ENCODE peak calls at places on chromosomes 13 and 19, in six cellular contexts. Z is SK-N-SH, E is PC-3, R is GM23248, W is colonic mucosa, V is K562. Y is an unnamed sample.

GRCh38 chr13:42495256-42495655 is 78.7 kb upstream of the TNFSF11 start:
- DNase-seq in Z (no peak), W (no peak), V (no peak), E (peak), R (peak), Y (no peak)

GRCh38 chr19:47713046-47714021 is at the start of gene EHD2:
- DNase-seq in E (no peak), Z (peak), R (peak), V (peak), W (peak), Y (no peak)

GRCh38 chr19:8638078-8638619 is 7.7 kb downstream of the NFILZ start:
- DNase-seq in W (no peak), R (no peak), Z (no peak), E (peak), V (no peak), Y (no peak)

GRCh38 chr19:1259206-1259872 is 9.8 kb upstream of the CIRBP start:
- DNase-seq in R (peak), V (no peak), Z (peak), W (peak), E (peak), Y (no peak)

GRCh38 chr13:66425741-66426140 is 804.4 kb downstream of the PCDH9 start:
- DNase-seq in V (no peak), Z (no peak), E (no peak), R (no peak), W (no peak), Y (no peak)

GRCh38 chr19:10432736-10433130 is 12.4 kb downstream of the PDE4A start:
- DNase-seq in E (no peak), R (no peak), W (no peak), Z (no peak), V (no peak), Y (no peak)

GRCh38 chr19:31610036-31610435 is 260.8 kb upstream of the TSHZ3 start:
- DNase-seq in V (no peak), R (no peak), W (no peak), Z (no peak), E (no peak), Y (no peak)

GRCh38 chr19:54271106-54271505 is 9.8 kb downstream of the LILRB2 start:
- DNase-seq in R (no peak), W (no peak), E (no peak), Z (no peak), V (no peak), Y (no peak)

GRCh38 chr19:35534803-35535480 is 1.7 kb downstream of the GAPDHS start:
- DNase-seq in W (no peak), E (no peak), Z (no peak), V (no peak), R (no peak), Y (no peak)

GRCh38 chr13:85255978-85256377 is 543.2 kb downstream of the SLITRK6 start:
- DNase-seq in Z (no peak), E (no peak), W (no peak), R (no peak), V (no peak), Y (no peak)

GRCh38 chr19:35731779-35732405 is 10.4 kb downstream of the IGFLR1 start:
- DNase-seq in R (no peak), W (no peak), E (no peak), Z (no peak), V (no peak), Y (no peak)

GRCh38 chr19:35959040-35959967 is 23.1 kb downstream of the LRFN3 start:
- DNase-seq in Z (peak), R (peak), E (no peak), W (no peak), V (peak), Y (no peak)

GRCh38 chr13:103351035-103351828 is 285.0 kb upstream of the SLC10A2 start:
- DNase-seq in E (peak), V (no peak), W (no peak), R (no peak), Z (no peak), Y (peak)

GRCh38 chr13:36163809-36164308 is 32.7 kb upstream of the DCLK1 start:
- DNase-seq in V (no peak), R (peak), Z (peak), E (peak), W (peak), Y (no peak)

GRCh38 chr13:25225970-25226369 is 53.9 kb upstream of the AMER2 start:
- DNase-seq in Z (no peak), E (no peak), R (no peak), W (no peak), V (no peak), Y (no peak)

GRCh38 chr13:83216521-83217245 is 665.6 kb downstream of the SLITRK1 start:
- DNase-seq in Z (no peak), E (no peak), W (no peak), R (peak), V (no peak), Y (peak)

DNA sequence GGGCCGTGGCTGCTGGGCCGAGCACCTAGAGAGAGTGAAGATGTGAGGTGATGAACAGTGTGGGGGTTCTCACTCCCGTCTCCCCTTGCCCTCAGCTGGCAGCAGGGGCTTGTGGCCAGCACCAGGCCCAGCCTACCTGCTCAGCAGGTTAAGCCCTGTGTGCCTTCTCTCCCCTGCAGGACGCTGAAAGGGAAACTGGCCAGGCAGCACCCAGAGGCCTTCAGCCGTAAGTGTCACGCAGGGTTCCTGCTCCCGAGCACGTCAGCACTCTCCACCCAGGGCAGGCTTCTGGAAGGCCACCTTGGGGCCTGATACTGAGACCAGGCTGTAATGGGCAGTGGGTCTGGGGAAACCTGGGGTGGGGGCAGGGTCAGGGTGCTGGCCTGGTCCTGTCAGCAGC is 4.7 kb upstream of the UBA52 start:
- DNase-seq in R (no peak), Z (no peak), E (no peak), V (no peak), W (no peak), Y (no peak)
- H3K9ac ChIP-seq in R (no peak), Z (no peak), E (no peak), V (no peak), W (no peak), Y (no peak)

DNA sequence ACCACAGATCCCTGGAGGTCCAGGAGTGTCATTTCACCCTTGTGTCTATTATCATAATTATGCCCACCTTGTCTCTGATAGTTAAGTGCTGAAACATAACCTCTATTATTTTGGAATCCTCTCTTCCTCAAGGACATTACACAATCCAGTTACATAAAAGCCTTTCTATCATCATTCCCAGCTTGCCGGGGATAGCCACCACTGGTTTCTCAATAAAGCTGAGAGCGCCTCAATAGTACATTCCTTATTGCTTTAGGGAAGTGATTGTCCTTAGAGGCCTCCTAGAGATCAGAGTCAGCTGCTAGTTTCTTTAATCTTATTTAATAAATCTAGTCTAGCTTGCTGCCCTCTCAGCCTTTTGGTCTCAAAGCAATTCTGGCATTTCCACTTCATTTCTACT is 490.0 kb upstream of the ATXN8OS start:
- DNase-seq in E (no peak), Z (no peak), W (no peak), V (no peak), R (no peak), Y (no peak)
- H3K9ac ChIP-seq in E (no peak), Z (no peak), W (no peak), V (no peak), R (no peak), Y (no peak)

GRCh38 chr19:39416152-39416551 is 3.7 kb downstream of the PLEKHG2 start:
- DNase-seq in Z (no peak), E (no peak), R (no peak), V (no peak), W (no peak), Y (no peak)
- H3K9ac ChIP-seq in Z (no peak), E (no peak), R (no peak), V (no peak), W (no peak), Y (no peak)

GRCh38 chr13:110305949-110306339 is 1.0 kb downstream of the COL4A1 start:
- DNase-seq in E (peak), Z (no peak), R (peak), W (no peak), V (no peak), Y (no peak)
- H3K9ac ChIP-seq in E (peak), Z (peak), R (peak), W (no peak), V (no peak), Y (peak)

GRCh38 chr19:48837081-48837524 is 812 bp upstream of the HSD17B14 start:
- DNase-seq in W (peak), Z (peak), V (no peak), E (peak), R (peak), Y (peak)
- H3K9ac ChIP-seq in W (peak), Z (peak), V (no peak), E (no peak), R (peak), Y (peak)

DNA sequence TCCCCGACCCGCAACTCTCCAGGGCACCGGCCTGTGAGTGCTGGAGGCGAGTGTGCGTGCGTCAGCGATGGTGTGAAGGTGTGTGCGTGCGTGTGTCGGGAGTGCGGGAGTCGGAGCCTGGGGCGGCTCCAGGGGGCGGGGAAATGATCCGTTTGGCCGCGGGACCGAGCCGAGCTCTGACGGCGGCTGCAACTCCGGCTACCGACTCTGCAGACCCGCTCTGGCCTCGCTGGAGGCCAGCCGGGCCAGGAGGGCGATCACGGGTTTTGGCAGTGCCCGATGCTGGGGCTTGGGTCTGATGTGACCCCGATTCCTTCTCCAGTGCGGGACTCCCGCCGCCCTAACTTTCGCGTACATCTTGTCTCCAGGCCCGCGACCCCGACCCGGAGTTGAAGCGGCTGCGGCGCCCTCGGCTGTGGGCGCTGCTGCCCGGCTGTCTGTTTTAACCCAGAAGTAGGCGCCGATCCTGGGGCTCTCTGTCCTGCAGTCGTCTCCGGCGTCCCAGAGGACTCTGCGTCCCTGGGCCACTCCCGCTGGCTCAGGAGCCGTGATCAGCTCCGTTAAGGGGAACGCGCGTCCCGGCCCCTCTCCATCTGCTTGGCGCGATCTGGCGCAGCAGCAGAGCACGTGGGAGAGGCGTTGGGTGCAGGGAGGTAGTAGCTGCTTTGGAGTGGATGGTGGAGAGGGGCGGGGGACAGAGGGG is 1.2 kb downstream of the CHST8 start:
- DNase-seq in V (no peak), Z (peak), E (no peak), R (peak), W (no peak), Y (no peak)
- H3K9ac ChIP-seq in V (no peak), Z (no peak), E (no peak), R (no peak), W (no peak), Y (peak)

GRCh38 chr13:46478641-46479040 is 74.3 kb upstream of the LRCH1 start:
- DNase-seq in E (no peak), W (no peak), V (no peak), R (peak), Z (no peak), Y (no peak)
- H3K9ac ChIP-seq in E (no peak), W (no peak), V (no peak), R (no peak), Z (no peak), Y (no peak)

DNA sequence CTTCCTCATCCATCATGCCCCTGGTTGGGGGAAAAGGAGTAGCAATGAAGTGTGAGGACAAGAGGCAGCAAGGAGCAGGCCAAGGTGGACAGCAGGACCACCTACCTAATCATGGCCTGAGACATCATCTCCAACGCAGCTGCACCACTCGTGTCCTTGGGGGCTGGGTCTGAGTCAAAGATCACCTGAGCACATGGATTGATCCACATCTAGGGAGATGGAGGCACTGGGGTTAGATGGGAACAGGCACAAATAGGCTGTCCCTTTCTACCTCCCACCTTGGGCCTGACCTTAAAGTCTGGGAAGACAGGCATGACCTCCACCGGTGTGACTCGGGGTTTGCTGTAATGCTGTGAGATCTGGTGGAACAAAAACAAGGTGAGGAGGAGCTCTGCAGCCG is 2.2 kb downstream of the PAF1 start:
- DNase-seq in E (no peak), V (no peak), Z (no peak), R (no peak), W (no peak), Y (no peak)
- H3K9ac ChIP-seq in E (no peak), V (no peak), Z (no peak), R (no peak), W (no peak), Y (no peak)

Y was measured in NT2/D1.